ENCODE peak calls at places on chromosomes 13 and 19, in ten cellular contexts. T is fibroblast of lung; L is HuH-7.5; M is putamen; Y is NCI-H1105 treated with DMSO at 0.1 percent for 48 hours; G is fibroblast of mammary gland; H is GM04503; K is NCI-H1048; O is thoracic aorta; V is stimulated activated naive CD4-positive, alpha-beta T cell. I is an unnamed sample.

GRCh38 chr19:17260842-17261325 is 3.7 kb downstream of the USHBP1 start:
- DNase-seq in M (no peak), V (peak), K (peak), T (peak), O (no peak), H (no peak), Y (peak), L (peak), G (peak), I (peak)

GRCh38 chr13:84641491-84641890 is 759.2 kb upstream of the SLITRK1 start:
- DNase-seq in M (no peak), K (no peak), H (no peak), L (no peak), G (peak), O (no peak), V (no peak), Y (no peak), T (peak), I (no peak)

GRCh38 chr13:36357692-36358091 is 11.5 kb upstream of the SPART start:
- DNase-seq in G (peak), V (no peak), O (no peak), M (no peak), T (no peak), Y (no peak), K (no peak), L (no peak), H (no peak), I (no peak)

GRCh38 chr19:4972509-4973230 is 3.8 kb downstream of the KDM4B start:
- DNase-seq in M (no peak), H (no peak), G (peak), L (no peak), K (no peak), Y (no peak), T (peak), O (no peak), V (no peak), I (no peak)

GRCh38 chr13:76016799-76017198 is 380.7 kb downstream of the LMO7 start:
- DNase-seq in O (no peak), M (no peak), G (peak), Y (no peak), V (peak), L (no peak), K (no peak), T (peak), H (no peak), I (no peak)

GRCh38 chr13:31320946-31321345 is 121.2 kb downstream of the B3GLCT start:
- DNase-seq in M (no peak), H (no peak), L (no peak), O (no peak), K (no peak), V (no peak), T (no peak), G (no peak), Y (no peak), I (no peak)

GRCh38 chr19:7862413-7862951 is 11.7 kb downstream of the PRR36 start:
- DNase-seq in T (peak), K (peak), Y (peak), O (no peak), L (no peak), V (peak), M (no peak), H (no peak), G (peak), I (peak)

GRCh38 chr13:37202264-37202663 is 96.8 kb upstream of the CSNK1A1L start:
- DNase-seq in G (no peak), Y (no peak), H (peak), V (no peak), K (no peak), O (no peak), T (peak), M (no peak), L (no peak), I (no peak)

GRCh38 chr19:15864824-15865223 is 33.0 kb downstream of the CYP4F2 start:
- DNase-seq in K (no peak), Y (no peak), T (no peak), M (no peak), V (no peak), L (no peak), O (no peak), G (no peak), H (no peak), I (no peak)

GRCh38 chr19:14073925-14074838 is 1.6 kb downstream of the MISP3 start:
- DNase-seq in M (no peak), L (peak), K (no peak), H (no peak), O (no peak), V (peak), T (no peak), Y (no peak), G (no peak), I (no peak)

GRCh38 chr13:99656843-99657506 is 155.7 kb downstream of the TM9SF2 start:
- DNase-seq in Y (no peak), M (no peak), V (peak), G (no peak), L (no peak), H (no peak), O (no peak), K (no peak), T (no peak), I (no peak)

GRCh38 chr19:18425515-18426415 is 6.6 kb downstream of the SSBP4 start:
- DNase-seq in L (no peak), Y (no peak), K (no peak), V (no peak), M (no peak), T (peak), G (peak), H (no peak), O (no peak), I (peak)

GRCh38 chr19:46217476-46217875 is 12.1 kb upstream of the IGFL1 start:
- DNase-seq in O (no peak), M (no peak), Y (no peak), T (no peak), G (no peak), H (no peak), K (no peak), L (no peak), V (no peak), I (no peak)

GRCh38 chr19:48858984-48859710 is 9.3 kb downstream of the PLEKHA4 start:
- DNase-seq in H (no peak), L (no peak), G (no peak), K (no peak), M (no peak), T (no peak), Y (no peak), O (no peak), V (peak), I (no peak)

GRCh38 chr13:97505022-97505421 is 71.1 kb downstream of the RAP2A start:
- DNase-seq in V (no peak), K (no peak), T (no peak), O (no peak), H (no peak), L (no peak), G (no peak), Y (no peak), M (no peak), I (no peak)

GRCh38 chr13:86684402-86684801 is 885.2 kb upstream of the SLITRK6 start:
- DNase-seq in M (no peak), L (no peak), G (no peak), K (no peak), V (no peak), Y (peak), O (no peak), H (no peak), T (peak), I (no peak)

GRCh38 chr19:4586691-4587090 is 27.2 kb upstream of the SEMA6B start:
- DNase-seq in O (no peak), K (no peak), G (no peak), H (no peak), M (no peak), Y (no peak), T (no peak), L (no peak), V (no peak), I (peak)

GRCh38 chr13:45224181-45224580 is 23.3 kb upstream of the KCTD4 start:
- DNase-seq in T (no peak), M (no peak), O (no peak), L (no peak), H (no peak), V (no peak), G (peak), K (no peak), Y (no peak), I (no peak)

GRCh38 chr13:42893346-42893745 is 98.7 kb downstream of the EPSTI1 start:
- DNase-seq in T (peak), G (peak), V (no peak), K (no peak), Y (no peak), L (no peak), H (peak), M (no peak), O (no peak), I (no peak)

GRCh38 chr19:18253130-18253529 is 21.1 kb downstream of the IQCN start:
- DNase-seq in V (no peak), H (no peak), M (no peak), O (no peak), Y (no peak), G (no peak), L (no peak), K (no peak), T (no peak), I (no peak)

GRCh38 chr13:24217601-24218281 is 57.2 kb downstream of the SPATA13 start:
- DNase-seq in M (no peak), T (no peak), H (no peak), K (no peak), L (no peak), O (no peak), G (no peak), Y (no peak), V (no peak), I (no peak)

GRCh38 chr19:1510442-1510806 is 2.4 kb downstream of the ADAMTSL5 start:
- DNase-seq in H (no peak), Y (no peak), M (no peak), V (no peak), T (no peak), O (no peak), G (no peak), L (no peak), K (no peak), I (no peak)

GRCh38 chr13:39148513-39148961 is 110.3 kb downstream of the NHLRC3 start:
- DNase-seq in O (no peak), L (no peak), T (peak), H (peak), M (no peak), V (no peak), G (peak), K (no peak), Y (peak), I (no peak)

GRCh38 chr19:5947435-5947834 is 30.5 kb downstream of the RANBP3 start:
- DNase-seq in L (no peak), V (no peak), O (no peak), K (no peak), M (peak), G (peak), H (no peak), Y (no peak), T (peak), I (no peak)